ENCODE peak calls at places on chromosomes 7 and 10, in nine cellular contexts. One of them, this sample, is unnamed. For H3K9me3, the result is how much of the 10 kb centered on the place peaks cover.

GRCh38 chr10:58180633-58181032 is 87.1 kb downstream of the IPMK start:
- DNase-seq in tibial nerve: no peak
- DNase-seq in hepatocyte: no peak
- DNase-seq in psoas muscle: no peak
- DNase-seq in CD4-positive, CD25-positive, alpha-beta regulatory T cell: no peak
- DNase-seq in astrocyte: no peak
- DNase-seq in Peyer's patch: no peak
- DNase-seq in lower lobe of right lung: no peak
- DNase-seq in neural progenitor cell: no peak
- DNase-seq in this sample: no peak

GRCh38 chr10:49758249-49758930 is 3.7 kb downstream of the OGDHL start:
- DNase-seq in Peyer's patch: no peak
- DNase-seq in astrocyte: no peak
- DNase-seq in neural progenitor cell: no peak
- DNase-seq in CD4-positive, CD25-positive, alpha-beta regulatory T cell: no peak
- DNase-seq in tibial nerve: no peak
- DNase-seq in psoas muscle: no peak
- DNase-seq in lower lobe of right lung: no peak
- DNase-seq in hepatocyte: no peak
- DNase-seq in this sample: no peak

GRCh38 chr10:61024801-61025201 is 80.8 kb upstream of the RHOBTB1 start:
- DNase-seq in lower lobe of right lung: no peak
- DNase-seq in tibial nerve: no peak
- DNase-seq in neural progenitor cell: peak
- DNase-seq in CD4-positive, CD25-positive, alpha-beta regulatory T cell: no peak
- DNase-seq in psoas muscle: no peak
- DNase-seq in Peyer's patch: no peak
- DNase-seq in hepatocyte: peak
- DNase-seq in astrocyte: peak
- DNase-seq in this sample: no peak

GRCh38 chr10:61500460-61500859 is 47.3 kb upstream of the TMEM26 start:
- DNase-seq in CD4-positive, CD25-positive, alpha-beta regulatory T cell: no peak
- DNase-seq in tibial nerve: no peak
- DNase-seq in Peyer's patch: no peak
- DNase-seq in astrocyte: no peak
- DNase-seq in hepatocyte: no peak
- DNase-seq in neural progenitor cell: no peak
- DNase-seq in lower lobe of right lung: no peak
- DNase-seq in psoas muscle: no peak
- DNase-seq in this sample: no peak

GRCh38 chr10:3935141-3935540 is 150.1 kb upstream of the KLF6 start:
- DNase-seq in lower lobe of right lung: no peak
- DNase-seq in neural progenitor cell: no peak
- DNase-seq in hepatocyte: peak
- DNase-seq in Peyer's patch: peak
- DNase-seq in CD4-positive, CD25-positive, alpha-beta regulatory T cell: peak
- DNase-seq in psoas muscle: peak
- DNase-seq in astrocyte: peak
- DNase-seq in tibial nerve: no peak
- DNase-seq in this sample: no peak

GRCh38 chr7:89687266-89687665 is 467.0 kb upstream of the STEAP1 start:
- DNase-seq in CD4-positive, CD25-positive, alpha-beta regulatory T cell: no peak
- DNase-seq in hepatocyte: no peak
- DNase-seq in neural progenitor cell: no peak
- DNase-seq in tibial nerve: no peak
- DNase-seq in lower lobe of right lung: no peak
- DNase-seq in psoas muscle: no peak
- DNase-seq in Peyer's patch: no peak
- DNase-seq in astrocyte: no peak
- DNase-seq in this sample: no peak

GRCh38 chr7:91503934-91504575 is 239.8 kb downstream of the FZD1 start:
- DNase-seq in lower lobe of right lung: no peak
- DNase-seq in tibial nerve: no peak
- DNase-seq in CD4-positive, CD25-positive, alpha-beta regulatory T cell: no peak
- DNase-seq in astrocyte: peak
- DNase-seq in hepatocyte: no peak
- DNase-seq in psoas muscle: no peak
- DNase-seq in neural progenitor cell: no peak
- DNase-seq in Peyer's patch: no peak
- DNase-seq in this sample: no peak

GRCh38 chr7:157553256-157553655 is 216.5 kb downstream of the DNAJB6 start:
- DNase-seq in psoas muscle: no peak
- DNase-seq in astrocyte: no peak
- DNase-seq in neural progenitor cell: no peak
- DNase-seq in tibial nerve: no peak
- DNase-seq in lower lobe of right lung: no peak
- DNase-seq in Peyer's patch: no peak
- DNase-seq in hepatocyte: no peak
- DNase-seq in CD4-positive, CD25-positive, alpha-beta regulatory T cell: no peak
- DNase-seq in this sample: no peak

DNA sequence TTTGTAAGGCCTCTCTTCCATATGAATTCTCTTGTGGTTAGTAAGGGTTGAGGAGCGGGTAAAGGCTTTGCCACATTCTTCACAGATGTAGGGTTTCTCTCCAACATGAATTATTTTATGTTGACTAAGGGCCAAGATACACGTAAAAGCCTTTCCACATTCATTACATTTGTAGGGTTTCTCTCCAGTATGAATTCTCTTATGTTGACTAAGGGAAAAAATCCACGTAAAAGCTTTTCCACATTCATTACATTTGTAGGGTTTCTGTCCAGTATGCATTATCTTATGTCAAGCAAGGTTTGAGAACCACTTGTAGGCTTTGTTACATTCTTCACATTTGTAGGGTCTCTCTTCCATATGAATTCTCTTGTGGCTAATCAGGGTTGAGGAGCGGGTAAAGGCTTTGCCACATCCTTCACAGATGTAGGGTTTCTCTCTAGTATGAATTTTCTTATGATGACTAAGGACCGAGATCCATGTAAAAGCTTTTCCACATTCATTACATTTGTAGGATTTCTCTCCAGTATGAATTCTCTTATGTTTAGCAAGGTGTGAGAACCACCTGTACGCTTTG is 493.0 kb downstream of the ZNF479 start:
- DNase-seq in tibial nerve: no peak
- DNase-seq in psoas muscle: no peak
- DNase-seq in neural progenitor cell: no peak
- DNase-seq in CD4-positive, CD25-positive, alpha-beta regulatory T cell: no peak
- DNase-seq in Peyer's patch: no peak
- DNase-seq in hepatocyte: no peak
- DNase-seq in astrocyte: no peak
- DNase-seq in lower lobe of right lung: no peak
- DNase-seq in this sample: no peak
- H3K9me3 ChIP-seq in tibial nerve: half or more
- H3K9me3 ChIP-seq in psoas muscle: under half
- H3K9me3 ChIP-seq in neural progenitor cell: under half
- H3K9me3 ChIP-seq in CD4-positive, CD25-positive, alpha-beta regulatory T cell: under half
- H3K9me3 ChIP-seq in Peyer's patch: half or more
- H3K9me3 ChIP-seq in hepatocyte: under half
- H3K9me3 ChIP-seq in astrocyte: under half
- H3K9me3 ChIP-seq in lower lobe of right lung: half or more
- H3K9me3 ChIP-seq in this sample: under half

DNA sequence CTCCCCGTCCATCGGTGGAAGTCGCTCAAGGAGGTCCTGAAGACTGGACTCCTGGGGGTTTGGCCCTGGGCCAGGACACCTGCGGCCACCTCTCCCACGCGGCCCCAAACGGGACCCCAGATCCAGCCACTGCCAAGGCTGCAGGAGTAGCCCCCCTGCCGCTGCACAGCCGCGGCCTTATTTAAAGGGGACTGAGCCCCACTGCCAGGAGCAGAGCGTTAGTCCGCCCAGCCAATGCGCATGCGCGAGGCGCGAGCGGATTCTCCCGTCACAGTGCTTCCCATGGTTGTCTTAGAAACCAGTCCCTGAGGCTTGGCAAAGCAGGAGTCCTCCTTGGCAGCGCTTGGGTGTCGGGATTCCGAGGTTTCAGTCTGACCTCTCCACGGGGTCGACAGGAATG is 320.0 kb downstream of the ZNF716 start:
- DNase-seq in astrocyte: no peak
- DNase-seq in Peyer's patch: no peak
- DNase-seq in hepatocyte: no peak
- DNase-seq in psoas muscle: no peak
- DNase-seq in CD4-positive, CD25-positive, alpha-beta regulatory T cell: no peak
- DNase-seq in neural progenitor cell: no peak
- DNase-seq in tibial nerve: no peak
- DNase-seq in lower lobe of right lung: no peak
- DNase-seq in this sample: no peak
- H3K9me3 ChIP-seq in astrocyte: under half
- H3K9me3 ChIP-seq in Peyer's patch: under half
- H3K9me3 ChIP-seq in hepatocyte: under half
- H3K9me3 ChIP-seq in psoas muscle: under half
- H3K9me3 ChIP-seq in CD4-positive, CD25-positive, alpha-beta regulatory T cell: under half
- H3K9me3 ChIP-seq in neural progenitor cell: under half
- H3K9me3 ChIP-seq in tibial nerve: under half
- H3K9me3 ChIP-seq in lower lobe of right lung: under half
- H3K9me3 ChIP-seq in this sample: under half

GRCh38 chr10:133166828-133167692 is 7.0 kb downstream of the KNDC1 start:
- DNase-seq in hepatocyte: no peak
- DNase-seq in astrocyte: no peak
- DNase-seq in psoas muscle: no peak
- DNase-seq in neural progenitor cell: no peak
- DNase-seq in Peyer's patch: no peak
- DNase-seq in CD4-positive, CD25-positive, alpha-beta regulatory T cell: no peak
- DNase-seq in tibial nerve: no peak
- DNase-seq in lower lobe of right lung: peak
- DNase-seq in this sample: no peak

GRCh38 chr10:133168617-133169031 is 8.6 kb downstream of the KNDC1 start:
- DNase-seq in astrocyte: no peak
- DNase-seq in tibial nerve: no peak
- DNase-seq in Peyer's patch: no peak
- DNase-seq in neural progenitor cell: no peak
- DNase-seq in CD4-positive, CD25-positive, alpha-beta regulatory T cell: no peak
- DNase-seq in hepatocyte: no peak
- DNase-seq in lower lobe of right lung: peak
- DNase-seq in psoas muscle: no peak
- DNase-seq in this sample: no peak

GRCh38 chr10:133167693-133168616 is 7.9 kb downstream of the KNDC1 start:
- DNase-seq in psoas muscle: no peak
- DNase-seq in Peyer's patch: no peak
- DNase-seq in lower lobe of right lung: no peak
- DNase-seq in astrocyte: no peak
- DNase-seq in hepatocyte: no peak
- DNase-seq in neural progenitor cell: no peak
- DNase-seq in CD4-positive, CD25-positive, alpha-beta regulatory T cell: no peak
- DNase-seq in tibial nerve: no peak
- DNase-seq in this sample: no peak

GRCh38 chr10:133170092-133170491 is 10.1 kb downstream of the KNDC1 start:
- DNase-seq in Peyer's patch: no peak
- DNase-seq in psoas muscle: no peak
- DNase-seq in lower lobe of right lung: peak
- DNase-seq in CD4-positive, CD25-positive, alpha-beta regulatory T cell: no peak
- DNase-seq in hepatocyte: no peak
- DNase-seq in astrocyte: no peak
- DNase-seq in tibial nerve: no peak
- DNase-seq in neural progenitor cell: no peak
- DNase-seq in this sample: no peak

DNA sequence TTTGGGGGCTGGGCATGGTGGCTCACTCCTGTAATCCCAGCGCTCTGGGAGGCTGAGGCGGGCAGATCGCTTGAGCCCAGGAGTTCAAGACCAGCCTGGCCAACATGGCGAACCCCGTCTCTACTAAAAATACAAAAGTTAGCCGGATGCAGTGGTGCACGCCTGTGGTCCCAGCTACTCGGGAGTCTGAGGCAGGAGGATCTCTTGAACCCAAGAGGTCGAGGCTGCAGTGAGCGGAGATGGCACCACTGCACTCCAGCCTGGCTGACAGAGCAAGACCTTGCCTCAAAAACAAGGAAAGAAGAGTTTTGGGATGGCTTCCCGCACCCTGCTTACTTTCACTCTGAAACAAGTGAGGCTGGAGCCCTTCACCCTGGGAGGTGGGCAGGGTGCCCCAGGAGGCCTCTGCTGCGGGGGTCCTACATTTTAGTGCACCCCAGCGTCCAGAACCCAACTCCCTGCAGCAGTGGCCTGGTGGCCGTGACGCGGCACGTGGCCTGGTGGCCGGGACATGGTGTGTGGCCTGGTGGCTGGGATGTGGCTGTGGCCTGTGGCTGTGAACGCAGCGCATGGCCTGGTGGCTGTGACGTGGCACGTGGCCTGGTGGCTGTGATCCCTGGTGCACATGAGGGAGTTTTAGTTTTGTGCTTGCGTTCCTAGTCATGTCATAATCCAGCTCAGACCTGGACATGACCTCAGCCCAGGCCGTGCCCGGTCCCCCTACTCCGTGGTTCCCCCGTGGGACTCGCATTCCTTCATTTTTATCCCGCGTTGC is 9.3 kb downstream of the KNDC1 start:
- DNase-seq in astrocyte: no peak
- DNase-seq in Peyer's patch: no peak
- DNase-seq in neural progenitor cell: no peak
- DNase-seq in tibial nerve: no peak
- DNase-seq in psoas muscle: no peak
- DNase-seq in CD4-positive, CD25-positive, alpha-beta regulatory T cell: no peak
- DNase-seq in lower lobe of right lung: no peak
- DNase-seq in hepatocyte: no peak
- DNase-seq in this sample: no peak
- H3K9me3 ChIP-seq in astrocyte: under half
- H3K9me3 ChIP-seq in Peyer's patch: under half
- H3K9me3 ChIP-seq in neural progenitor cell: under half
- H3K9me3 ChIP-seq in tibial nerve: under half
- H3K9me3 ChIP-seq in psoas muscle: under half
- H3K9me3 ChIP-seq in CD4-positive, CD25-positive, alpha-beta regulatory T cell: under half
- H3K9me3 ChIP-seq in lower lobe of right lung: under half
- H3K9me3 ChIP-seq in hepatocyte: under half
- H3K9me3 ChIP-seq in this sample: under half

GRCh38 chr10:33621143-33621542 is 286.7 kb upstream of the NRP1 start:
- DNase-seq in Peyer's patch: no peak
- DNase-seq in neural progenitor cell: no peak
- DNase-seq in tibial nerve: no peak
- DNase-seq in psoas muscle: no peak
- DNase-seq in lower lobe of right lung: no peak
- DNase-seq in hepatocyte: no peak
- DNase-seq in CD4-positive, CD25-positive, alpha-beta regulatory T cell: no peak
- DNase-seq in astrocyte: no peak
- DNase-seq in this sample: no peak

GRCh38 chr10:33617381-33617780 is 282.9 kb upstream of the NRP1 start:
- DNase-seq in CD4-positive, CD25-positive, alpha-beta regulatory T cell: no peak
- DNase-seq in lower lobe of right lung: no peak
- DNase-seq in hepatocyte: peak
- DNase-seq in Peyer's patch: no peak
- DNase-seq in tibial nerve: no peak
- DNase-seq in psoas muscle: no peak
- DNase-seq in astrocyte: no peak
- DNase-seq in neural progenitor cell: no peak
- DNase-seq in this sample: no peak

GRCh38 chr10:33616921-33617320 is 282.5 kb upstream of the NRP1 start:
- DNase-seq in psoas muscle: no peak
- DNase-seq in tibial nerve: no peak
- DNase-seq in CD4-positive, CD25-positive, alpha-beta regulatory T cell: no peak
- DNase-seq in Peyer's patch: no peak
- DNase-seq in hepatocyte: peak
- DNase-seq in lower lobe of right lung: no peak
- DNase-seq in astrocyte: peak
- DNase-seq in neural progenitor cell: no peak
- DNase-seq in this sample: no peak

GRCh38 chr10:33623677-33624076 is 289.2 kb upstream of the NRP1 start:
- DNase-seq in lower lobe of right lung: no peak
- DNase-seq in CD4-positive, CD25-positive, alpha-beta regulatory T cell: no peak
- DNase-seq in psoas muscle: no peak
- DNase-seq in tibial nerve: no peak
- DNase-seq in hepatocyte: no peak
- DNase-seq in neural progenitor cell: no peak
- DNase-seq in astrocyte: no peak
- DNase-seq in Peyer's patch: no peak
- DNase-seq in this sample: no peak

GRCh38 chr10:33618196-33618595 is 283.7 kb upstream of the NRP1 start:
- DNase-seq in psoas muscle: no peak
- DNase-seq in Peyer's patch: no peak
- DNase-seq in CD4-positive, CD25-positive, alpha-beta regulatory T cell: no peak
- DNase-seq in neural progenitor cell: no peak
- DNase-seq in astrocyte: no peak
- DNase-seq in tibial nerve: no peak
- DNase-seq in hepatocyte: no peak
- DNase-seq in lower lobe of right lung: no peak
- DNase-seq in this sample: no peak
- H3K9me3 ChIP-seq in psoas muscle: under half
- H3K9me3 ChIP-seq in Peyer's patch: under half
- H3K9me3 ChIP-seq in CD4-positive, CD25-positive, alpha-beta regulatory T cell: under half
- H3K9me3 ChIP-seq in neural progenitor cell: under half
- H3K9me3 ChIP-seq in astrocyte: under half
- H3K9me3 ChIP-seq in tibial nerve: under half
- H3K9me3 ChIP-seq in hepatocyte: under half
- H3K9me3 ChIP-seq in lower lobe of right lung: under half
- H3K9me3 ChIP-seq in this sample: under half

This sample was measured in T-helper 17 cell.